ENCODE peak calls at places on chromosomes 11 and 22, in eight cellular contexts. G, Z, T, L, B, M, Q and C are unnamed samples.

GRCh38 chr11:10436224-10436623 is 18.8 kb upstream of the AMPD3 start:
- DNase-seq in G (no peak), Z (no peak), T (no peak), L (no peak), B (no peak), M (no peak), Q (no peak), C (no peak)

GRCh38 chr22:17412232-17412631 is 43.0 kb downstream of the CECR2 start:
- DNase-seq in G (no peak), Z (no peak), T (no peak), L (no peak), B (no peak), M (no peak), Q (no peak), C (no peak)

GRCh38 chr11:69297926-69298777 is 4.2 kb downstream of the MYEOV start:
- DNase-seq in G (peak; percentile 36), Z (peak; percentile 96), T (peak; percentile 74), L (peak; percentile 92), B (peak; percentile 37), M (no peak), Q (peak; percentile 79), C (no peak)

GRCh38 chr11:57072640-57073039 is 83.9 kb downstream of the OR5AK2 start:
- DNase-seq in G (no peak), Z (no peak), T (peak; percentile 98), L (no peak), B (no peak), M (no peak), Q (peak; percentile 97), C (no peak)

GRCh38 chr22:38614331-38615122 is 41.7 kb downstream of the FAM227A start:
- DNase-seq in G (no peak), Z (no peak), T (peak; percentile 22), L (no peak), B (no peak), M (no peak), Q (no peak), C (no peak)

GRCh38 chr11:1341928-1342524 is 32.6 kb upstream of the TOLLIP start:
- DNase-seq in G (no peak), Z (no peak), T (peak; percentile 7), L (peak; percentile 25), B (no peak), M (no peak), Q (peak; percentile 77), C (no peak)

GRCh38 chr11:9669954-9670353 is 6.1 kb downstream of the SWAP70 start:
- DNase-seq in G (no peak), Z (no peak), T (no peak), L (no peak), B (no peak), M (no peak), Q (no peak), C (no peak)

GRCh38 chr11:126062679-126063509 is at the start of gene CDON:
- DNase-seq in G (peak; percentile 95), Z (peak; percentile 97), T (peak; percentile 75), L (peak; percentile 97), B (peak; percentile 93), M (peak; percentile 90), Q (peak; percentile 97), C (peak; percentile 97)

GRCh38 chr22:20573830-20574615 is 66.6 kb downstream of the MED15 start:
- DNase-seq in G (no peak), Z (no peak), T (no peak), L (no peak), B (no peak), M (no peak), Q (no peak), C (no peak)

GRCh38 chr11:2525166-2525861 is 80.5 kb downstream of the KCNQ1 start:
- DNase-seq in G (peak; percentile 3), Z (peak; percentile 51), T (no peak), L (peak; percentile 78), B (peak; percentile 7), M (peak; percentile 7), Q (no peak), C (peak; percentile 65)

DNA sequence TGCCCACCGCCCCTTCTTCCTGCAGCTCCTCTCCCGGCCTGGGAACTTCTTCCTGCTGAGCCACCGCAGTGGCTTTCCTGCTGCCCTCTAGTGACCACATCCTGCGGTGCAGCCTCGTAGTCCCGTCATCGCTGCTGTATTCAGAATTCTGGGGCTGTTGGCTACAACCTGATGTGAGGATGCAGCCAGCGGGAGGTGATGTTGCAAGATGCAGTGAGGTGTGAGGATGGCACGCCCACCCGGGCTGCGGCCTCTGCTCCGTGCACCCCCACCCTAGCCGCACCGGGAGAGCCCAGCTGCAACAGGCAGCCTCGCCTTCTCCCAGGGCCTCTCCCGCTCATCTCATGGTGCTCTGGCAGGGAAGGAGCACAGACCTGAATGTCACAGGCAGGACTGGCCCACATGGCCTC is 10.1 kb downstream of the CHST1 start:
- DNase-seq in G (peak; percentile 95), Z (peak; percentile 87), T (peak; percentile 23), L (peak; percentile 94), B (peak; percentile 42), M (peak; percentile 76), Q (peak; percentile 80), C (peak; percentile 89)
- TF ChIP-seq CTCF in G (peak; percentile 92), Z (peak; percentile 90), T (peak; percentile 86), L (no peak), B (peak; percentile 77), M (peak; percentile 95), Q (peak; percentile 96), C (peak; percentile 96)

GRCh38 chr11:133833101-133833898 is 12.0 kb downstream of the SPATA19 start:
- DNase-seq in G (no peak), Z (no peak), T (no peak), L (peak; percentile 77), B (no peak), M (no peak), Q (no peak), C (no peak)

GRCh38 chr11:133833899-133834296 is 11.4 kb downstream of the SPATA19 start:
- DNase-seq in G (no peak), Z (no peak), T (no peak), L (peak; percentile 71), B (no peak), M (no peak), Q (no peak), C (no peak)

GRCh38 chr11:133834399-133835257 is 10.7 kb downstream of the SPATA19 start:
- DNase-seq in G (no peak), Z (no peak), T (no peak), L (peak; percentile 37), B (no peak), M (no peak), Q (no peak), C (no peak)

GRCh38 chr11:133836076-133836548 is 9.2 kb downstream of the SPATA19 start:
- DNase-seq in G (no peak), Z (no peak), T (no peak), L (peak; percentile 68), B (no peak), M (no peak), Q (no peak), C (no peak)

GRCh38 chr11:133835258-133836075 is 9.8 kb downstream of the SPATA19 start:
- DNase-seq in G (peak; percentile 60), Z (no peak), T (peak; percentile 35), L (peak; percentile 74), B (no peak), M (peak; percentile 43), Q (peak; percentile 75), C (no peak)
- TF ChIP-seq CTCF in G (peak; percentile 37), Z (peak; percentile 44), T (peak; percentile 58), L (no peak), B (no peak), M (peak; percentile 78), Q (peak; percentile 53), C (peak; percentile 85)

GRCh38 chr11:19428206-19429001 is 187.7 kb upstream of the E2F8 start:
- DNase-seq in G (no peak), Z (no peak), T (no peak), L (no peak), B (no peak), M (no peak), Q (no peak), C (no peak)
- TF ChIP-seq CTCF in G (no peak), Z (no peak), T (no peak), L (no peak), B (no peak), M (no peak), Q (peak; percentile 12), C (peak; percentile 48)

DNA sequence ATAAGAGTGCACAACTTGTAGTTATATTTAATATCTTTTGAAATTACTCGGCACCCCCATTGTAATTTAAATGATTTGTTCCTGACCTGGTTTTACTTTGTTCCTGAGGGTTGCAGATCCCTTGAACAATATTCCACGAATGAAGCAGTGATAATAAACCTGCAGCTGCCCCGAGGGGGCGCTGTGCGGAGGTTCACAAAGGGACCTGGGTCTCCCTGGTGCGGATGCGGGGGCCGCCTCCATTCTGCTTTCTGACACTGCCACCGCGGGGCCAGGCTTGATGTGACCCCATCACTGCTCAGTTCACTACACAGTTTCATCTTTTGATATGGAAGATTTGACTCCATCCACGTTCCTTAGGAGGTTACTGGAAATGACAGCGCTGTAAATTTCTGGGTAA is 62.9 kb upstream of the PRODH start:
- DNase-seq in G (peak; percentile 69), Z (no peak), T (no peak), L (peak; percentile 80), B (no peak), M (no peak), Q (no peak), C (no peak)
- TF ChIP-seq CTCF in G (peak; percentile 68), Z (no peak), T (no peak), L (no peak), B (no peak), M (peak; percentile 51), Q (peak; percentile 24), C (peak; percentile 62)

GRCh38 chr11:45098929-45099328 is 47.5 kb upstream of the PRDM11 start:
- DNase-seq in G (no peak), Z (peak; percentile 34), T (no peak), L (peak; percentile 52), B (no peak), M (no peak), Q (no peak), C (peak; percentile 24)
- TF ChIP-seq CTCF in G (no peak), Z (no peak), T (no peak), L (no peak), B (no peak), M (no peak), Q (no peak), C (no peak)